ENCODE peak calls at places on chromosomes 5 and 9, in six cellular contexts. W, L, D, N, T and P are unnamed samples.
A peak's percentile ranks its signal among the peaks of the same experiment; 100 is the strongest.

GRCh38 chr5:87650284-87650683 is 237.6 kb upstream of the CCNH start:
- DNase-seq in W (no peak), L (no peak), D (no peak), N (no peak), T (no peak), P (no peak)

GRCh38 chr5:59745422-59745863 is 148.1 kb downstream of the PDE4D start:
- DNase-seq in W (no peak), L (peak; percentile 100), D (no peak), N (peak; percentile 6), T (peak; percentile 66), P (no peak)

GRCh38 chr5:72611111-72611724 is 104.0 kb upstream of the ZNF366 start:
- DNase-seq in W (peak; percentile 52), L (peak; percentile 86), D (no peak), N (peak; percentile 70), T (peak; percentile 82), P (peak; percentile 88)

GRCh38 chr5:139140631-139141071 is 57.5 kb downstream of the SIL1 start:
- DNase-seq in W (no peak), L (peak; percentile 18), D (no peak), N (no peak), T (no peak), P (no peak)

GRCh38 chr5:146595088-146595487 is 79.1 kb upstream of the GPR151 start:
- DNase-seq in W (no peak), L (no peak), D (no peak), N (no peak), T (no peak), P (no peak)

GRCh38 chr5:155679530-155679929 is 647.4 kb upstream of the SGCD start:
- DNase-seq in W (no peak), L (no peak), D (no peak), N (no peak), T (no peak), P (no peak)

GRCh38 chr5:126831175-126831574 is 54.2 kb downstream of the LMNB1 start:
- DNase-seq in W (no peak), L (no peak), D (no peak), N (no peak), T (no peak), P (no peak)

GRCh38 chr5:51983161-51983560 is 599.9 kb downstream of the ISL1 start:
- DNase-seq in W (no peak), L (no peak), D (no peak), N (no peak), T (no peak), P (no peak)

GRCh38 chr9:99092643-99093491 is 12.0 kb upstream of the TGFBR1 start:
- DNase-seq in W (no peak), L (no peak), D (no peak), N (no peak), T (no peak), P (no peak)

GRCh38 chr9:75979362-75979761 is 88.9 kb downstream of the PCSK5 start:
- DNase-seq in W (no peak), L (peak; percentile 31), D (no peak), N (no peak), T (no peak), P (no peak)

GRCh38 chr5:177555228-177555627 is 865 bp upstream of the FAM193B start:
- DNase-seq in W (no peak), L (no peak), D (no peak), N (no peak), T (no peak), P (no peak)

GRCh38 chr5:177555665-177556064 is 1.3 kb upstream of the FAM193B start:
- DNase-seq in W (no peak), L (no peak), D (no peak), N (no peak), T (no peak), P (no peak)

GRCh38 chr5:177552839-177553455 is 1.4 kb downstream of the FAM193B start:
- DNase-seq in W (no peak), L (no peak), D (no peak), N (no peak), T (no peak), P (no peak)

GRCh38 chr5:177553671-177554429 is 513 bp downstream of the FAM193B start:
- DNase-seq in W (peak; percentile 24), L (no peak), D (no peak), N (peak; percentile 42), T (peak; percentile 45), P (no peak)

DNA sequence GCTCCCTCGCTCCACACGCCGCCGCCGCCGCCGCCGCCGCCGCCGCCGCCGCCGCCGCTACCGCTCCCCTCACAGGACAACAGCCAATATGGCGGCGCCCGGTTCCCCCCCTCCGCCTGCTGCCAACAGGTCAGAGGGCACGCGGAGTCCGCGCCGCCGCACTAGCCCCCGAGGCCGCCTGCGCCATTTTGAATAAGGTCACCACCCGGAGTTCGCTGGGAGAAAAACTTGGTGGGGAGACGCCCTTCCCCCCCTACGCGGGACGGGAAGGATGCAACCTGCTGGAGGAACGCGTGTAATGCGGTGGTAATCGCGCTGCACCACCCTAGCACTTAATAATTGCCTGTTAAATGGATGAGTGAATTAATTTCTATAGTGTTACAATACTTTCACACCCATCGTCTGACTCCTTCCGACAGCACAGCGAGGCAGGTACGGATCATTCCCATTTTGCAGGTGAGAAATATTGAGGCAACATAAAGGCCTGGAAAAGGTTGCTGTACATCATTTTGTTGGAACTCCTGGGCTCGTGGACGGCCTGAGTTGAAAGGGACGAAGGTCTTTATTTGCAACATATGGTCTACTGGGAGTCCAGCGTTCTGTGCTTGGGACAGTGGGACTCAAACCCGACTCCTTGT is at the start of gene FAM193B:
- DNase-seq in W (peak; percentile 93), L (peak; percentile 91), D (no peak), N (peak; percentile 93), T (peak; percentile 96), P (peak; percentile 98)
- TF ChIP-seq CTCF in W (peak; percentile 45), L (peak; percentile 21), D (peak; percentile 43), N (peak; percentile 21), T (peak; percentile 35), P (peak; percentile 30)

GRCh38 chr9:71683598-71684235 is 84.6 kb downstream of the CEMIP2 start:
- DNase-seq in W (no peak), L (peak; percentile 37), D (peak; percentile 56), N (no peak), T (peak; percentile 13), P (no peak)
- TF ChIP-seq CTCF in W (no peak), L (peak; percentile 33), D (peak; percentile 78), N (no peak), T (no peak), P (peak; percentile 32)

GRCh38 chr5:181121675-181122561 is 9.1 kb downstream of the OR2V1 start:
- DNase-seq in W (no peak), L (no peak), D (no peak), N (no peak), T (no peak), P (peak; percentile 66)
- TF ChIP-seq CTCF in W (no peak), L (no peak), D (no peak), N (no peak), T (no peak), P (no peak)

GRCh38 chr5:1139366-1139765 is 27.5 kb upstream of the SLC12A7 start:
- DNase-seq in W (no peak), L (no peak), D (no peak), N (no peak), T (no peak), P (no peak)
- TF ChIP-seq CTCF in W (no peak), L (no peak), D (no peak), N (no peak), T (no peak), P (no peak)